ENCODE peak calls at places on chromosome 3, in nine cellular contexts. M is amniotic epithelial cell; L is erythroblast; V is esophagus squamous epithelium; O is stomach; I is upper lobe of right lung; Y is HCEC 1CT; C is GM13977; G is naive thymus-derived CD8-positive, alpha-beta T cell. D is an unnamed sample.

GRCh38 chr3:172120912-172121311 is 81.5 kb downstream of the FNDC3B start:
- DNase-seq in M (no peak), L (no peak), V (no peak), O (no peak), I (no peak), Y (no peak), C (no peak), G (no peak), D (no peak)

GRCh38 chr3:137012097-137012501 is 54.3 kb downstream of the IL20RB start:
- DNase-seq in M (no peak), L (no peak), V (no peak), O (no peak), I (no peak), Y (peak; percentile 92), C (no peak), G (no peak), D (no peak)

GRCh38 chr3:153285982-153286381 is 124.0 kb downstream of the RAP2B start:
- DNase-seq in M (no peak), L (no peak), V (no peak), O (no peak), I (no peak), Y (no peak), C (no peak), G (no peak), D (no peak)

GRCh38 chr3:134640872-134641470 is 9.9 kb downstream of the KY start:
- DNase-seq in M (peak; percentile 26), L (peak; percentile 31), V (no peak), O (peak; percentile 41), I (no peak), Y (peak; percentile 10), C (peak; percentile 52), G (no peak), D (peak; percentile 59)

GRCh38 chr3:71129611-71130515 is 453.7 kb downstream of the FOXP1 start:
- DNase-seq in M (no peak), L (peak; percentile 61), V (no peak), O (no peak), I (no peak), Y (peak; percentile 65), C (no peak), G (no peak), D (no peak)

GRCh38 chr3:184004483-184004882 is 13.2 kb downstream of the ABCC5 start:
- DNase-seq in M (peak; percentile 57), L (no peak), V (no peak), O (no peak), I (no peak), Y (no peak), C (no peak), G (no peak), D (no peak)

GRCh38 chr3:193894121-193894863 is 241.7 kb upstream of the HES1 start:
- DNase-seq in M (no peak), L (no peak), V (no peak), O (no peak), I (peak; percentile 74), Y (no peak), C (no peak), G (no peak), D (no peak)

GRCh38 chr3:42288385-42288784 is 22.4 kb upstream of the CCK start:
- DNase-seq in M (no peak), L (no peak), V (no peak), O (no peak), I (no peak), Y (no peak), C (no peak), G (no peak), D (no peak)

GRCh38 chr3:134606033-134607025 is 44.5 kb downstream of the KY start:
- DNase-seq in M (no peak), L (no peak), V (no peak), O (no peak), I (no peak), Y (no peak), C (no peak), G (no peak), D (no peak)